ENCODE peak calls at places on chromosomes 12 and 14, in nine cellular contexts. One of them, this sample, is unnamed.

GRCh38 chr12:132887513-132888341 is at the start of gene CHFR:
- DNase-seq in thoracic aorta: peak
- DNase-seq in astrocyte: peak
- DNase-seq in K562: peak
- DNase-seq in upper lobe of right lung: peak
- DNase-seq in WERI-Rb-1: peak
- DNase-seq in GM23338: peak
- DNase-seq in left ventricle myocardium inferior: peak
- DNase-seq in stomach: peak
- DNase-seq in this sample: peak

GRCh38 chr12:71958056-71958455 is 19.4 kb downstream of the TPH2 start:
- DNase-seq in thoracic aorta: no peak
- DNase-seq in astrocyte: peak
- DNase-seq in K562: no peak
- DNase-seq in upper lobe of right lung: no peak
- DNase-seq in WERI-Rb-1: no peak
- DNase-seq in GM23338: no peak
- DNase-seq in left ventricle myocardium inferior: no peak
- DNase-seq in stomach: no peak
- DNase-seq in this sample: no peak

GRCh38 chr12:49893753-49894752 is 9.6 kb downstream of the FAIM2 start:
- DNase-seq in thoracic aorta: no peak
- DNase-seq in astrocyte: peak
- DNase-seq in K562: no peak
- DNase-seq in upper lobe of right lung: no peak
- DNase-seq in WERI-Rb-1: no peak
- DNase-seq in GM23338: no peak
- DNase-seq in left ventricle myocardium inferior: no peak
- DNase-seq in stomach: peak
- DNase-seq in this sample: peak

GRCh38 chr14:69055125-69055524 is 76.0 kb upstream of the ACTN1 start:
- DNase-seq in thoracic aorta: no peak
- DNase-seq in astrocyte: peak
- DNase-seq in K562: no peak
- DNase-seq in upper lobe of right lung: no peak
- DNase-seq in WERI-Rb-1: no peak
- DNase-seq in GM23338: no peak
- DNase-seq in left ventricle myocardium inferior: no peak
- DNase-seq in stomach: no peak
- DNase-seq in this sample: no peak

GRCh38 chr12:14954269-14954668 is 7.1 kb downstream of the ARHGDIB start:
- DNase-seq in thoracic aorta: no peak
- DNase-seq in astrocyte: no peak
- DNase-seq in K562: no peak
- DNase-seq in upper lobe of right lung: no peak
- DNase-seq in WERI-Rb-1: no peak
- DNase-seq in GM23338: no peak
- DNase-seq in left ventricle myocardium inferior: no peak
- DNase-seq in stomach: no peak
- DNase-seq in this sample: no peak

GRCh38 chr12:12079291-12079690 is 8.6 kb downstream of the BCL2L14 start:
- DNase-seq in thoracic aorta: no peak
- DNase-seq in astrocyte: peak
- DNase-seq in K562: no peak
- DNase-seq in upper lobe of right lung: peak
- DNase-seq in WERI-Rb-1: no peak
- DNase-seq in GM23338: no peak
- DNase-seq in left ventricle myocardium inferior: no peak
- DNase-seq in stomach: no peak
- DNase-seq in this sample: no peak

GRCh38 chr12:92339198-92339821 is 193.7 kb upstream of the BTG1 start:
- DNase-seq in thoracic aorta: no peak
- DNase-seq in astrocyte: no peak
- DNase-seq in K562: no peak
- DNase-seq in upper lobe of right lung: no peak
- DNase-seq in WERI-Rb-1: no peak
- DNase-seq in GM23338: no peak
- DNase-seq in left ventricle myocardium inferior: no peak
- DNase-seq in stomach: no peak
- DNase-seq in this sample: no peak

GRCh38 chr14:76412501-76412900 is 36.6 kb downstream of the ESRRB start:
- DNase-seq in thoracic aorta: no peak
- DNase-seq in astrocyte: no peak
- DNase-seq in K562: no peak
- DNase-seq in upper lobe of right lung: no peak
- DNase-seq in WERI-Rb-1: no peak
- DNase-seq in GM23338: no peak
- DNase-seq in left ventricle myocardium inferior: no peak
- DNase-seq in stomach: no peak
- DNase-seq in this sample: no peak

GRCh38 chr12:39006286-39006685 is 100.9 kb upstream of the CPNE8 start:
- DNase-seq in thoracic aorta: no peak
- DNase-seq in astrocyte: peak
- DNase-seq in K562: no peak
- DNase-seq in upper lobe of right lung: no peak
- DNase-seq in WERI-Rb-1: no peak
- DNase-seq in GM23338: no peak
- DNase-seq in left ventricle myocardium inferior: no peak
- DNase-seq in stomach: no peak
- DNase-seq in this sample: no peak

GRCh38 chr14:89442280-89442679 is 25.2 kb upstream of the FOXN3 start:
- DNase-seq in thoracic aorta: no peak
- DNase-seq in astrocyte: no peak
- DNase-seq in K562: no peak
- DNase-seq in upper lobe of right lung: no peak
- DNase-seq in WERI-Rb-1: no peak
- DNase-seq in GM23338: no peak
- DNase-seq in left ventricle myocardium inferior: no peak
- DNase-seq in stomach: no peak
- DNase-seq in this sample: peak

GRCh38 chr12:110822821-110823415 is 23.9 kb upstream of the CCDC63 start:
- DNase-seq in thoracic aorta: no peak
- DNase-seq in astrocyte: no peak
- DNase-seq in K562: no peak
- DNase-seq in upper lobe of right lung: no peak
- DNase-seq in WERI-Rb-1: no peak
- DNase-seq in GM23338: no peak
- DNase-seq in left ventricle myocardium inferior: no peak
- DNase-seq in stomach: no peak
- DNase-seq in this sample: no peak

GRCh38 chr12:6769003-6769389 is 2.8 kb downstream of the PTMS start:
- DNase-seq in thoracic aorta: no peak
- DNase-seq in astrocyte: peak
- DNase-seq in K562: no peak
- DNase-seq in upper lobe of right lung: no peak
- DNase-seq in WERI-Rb-1: peak
- DNase-seq in GM23338: peak
- DNase-seq in left ventricle myocardium inferior: peak
- DNase-seq in stomach: no peak
- DNase-seq in this sample: peak

GRCh38 chr14:58866386-58866785 is 228.6 kb downstream of the DACT1 start:
- DNase-seq in thoracic aorta: no peak
- DNase-seq in astrocyte: no peak
- DNase-seq in K562: no peak
- DNase-seq in upper lobe of right lung: no peak
- DNase-seq in WERI-Rb-1: no peak
- DNase-seq in GM23338: no peak
- DNase-seq in left ventricle myocardium inferior: no peak
- DNase-seq in stomach: no peak
- DNase-seq in this sample: no peak

GRCh38 chr14:58862421-58862820 is 224.7 kb downstream of the DACT1 start:
- DNase-seq in thoracic aorta: no peak
- DNase-seq in astrocyte: no peak
- DNase-seq in K562: no peak
- DNase-seq in upper lobe of right lung: no peak
- DNase-seq in WERI-Rb-1: no peak
- DNase-seq in GM23338: no peak
- DNase-seq in left ventricle myocardium inferior: no peak
- DNase-seq in stomach: no peak
- DNase-seq in this sample: no peak

GRCh38 chr14:58863576-58864345 is 226.0 kb downstream of the DACT1 start:
- DNase-seq in thoracic aorta: no peak
- DNase-seq in astrocyte: no peak
- DNase-seq in K562: no peak
- DNase-seq in upper lobe of right lung: no peak
- DNase-seq in WERI-Rb-1: peak
- DNase-seq in GM23338: no peak
- DNase-seq in left ventricle myocardium inferior: no peak
- DNase-seq in stomach: no peak
- DNase-seq in this sample: no peak

GRCh38 chr14:58864751-58865519 is 227.2 kb downstream of the DACT1 start:
- DNase-seq in thoracic aorta: no peak
- DNase-seq in astrocyte: peak
- DNase-seq in K562: no peak
- DNase-seq in upper lobe of right lung: no peak
- DNase-seq in WERI-Rb-1: peak
- DNase-seq in GM23338: no peak
- DNase-seq in left ventricle myocardium inferior: no peak
- DNase-seq in stomach: no peak
- DNase-seq in this sample: no peak

DNA sequence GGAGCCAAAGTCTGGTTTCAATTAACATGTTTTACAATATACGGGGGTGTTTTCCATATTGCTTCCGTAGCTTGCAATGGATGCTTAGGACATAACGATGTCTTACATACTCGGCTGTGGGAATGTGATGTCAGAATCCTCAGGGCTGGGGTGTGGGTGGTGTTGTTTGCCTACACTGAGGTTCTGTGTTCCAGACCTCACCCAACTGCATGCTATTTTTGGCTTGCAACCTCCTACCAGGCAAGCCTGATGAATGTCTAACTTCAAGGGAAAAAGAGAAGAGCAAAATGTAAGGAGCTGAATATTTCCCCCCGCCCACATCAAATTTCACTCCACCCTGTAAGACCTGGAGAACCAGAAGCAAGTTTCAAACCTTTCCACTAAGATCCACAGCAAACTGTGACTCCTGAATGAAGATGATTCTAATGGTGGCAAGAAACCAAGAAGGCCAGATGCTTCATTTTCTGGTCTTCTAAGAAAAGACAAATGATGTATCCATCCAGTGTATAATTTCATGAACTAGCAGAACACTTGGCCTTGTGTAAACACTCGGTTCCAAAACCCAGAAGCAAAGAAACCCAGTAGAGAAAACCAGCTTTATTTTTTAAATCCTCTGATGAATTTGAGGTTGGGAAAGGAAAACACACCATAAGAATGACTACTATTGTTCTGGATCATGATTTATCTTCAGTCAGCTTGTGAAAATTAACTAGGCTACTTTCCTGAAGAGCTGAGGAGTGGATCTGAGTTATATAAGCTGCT is 227.9 kb downstream of the DACT1 start:
- DNase-seq in thoracic aorta: no peak
- DNase-seq in astrocyte: peak
- DNase-seq in K562: no peak
- DNase-seq in upper lobe of right lung: no peak
- DNase-seq in WERI-Rb-1: no peak
- DNase-seq in GM23338: no peak
- DNase-seq in left ventricle myocardium inferior: no peak
- DNase-seq in stomach: no peak
- DNase-seq in this sample: no peak
- TF ChIP-seq CTCF in thoracic aorta: no peak
- TF ChIP-seq CTCF in astrocyte: no peak
- TF ChIP-seq CTCF in K562: no peak
- TF ChIP-seq CTCF in upper lobe of right lung: no peak
- TF ChIP-seq CTCF in WERI-Rb-1: no peak
- TF ChIP-seq CTCF in GM23338: no peak
- TF ChIP-seq CTCF in left ventricle myocardium inferior: no peak
- TF ChIP-seq CTCF in stomach: no peak
- TF ChIP-seq CTCF in this sample: no peak

GRCh38 chr12:26011099-26011498 is 52.6 kb downstream of the RASSF8 start:
- DNase-seq in thoracic aorta: no peak
- DNase-seq in astrocyte: peak
- DNase-seq in K562: no peak
- DNase-seq in upper lobe of right lung: no peak
- DNase-seq in WERI-Rb-1: no peak
- DNase-seq in GM23338: no peak
- DNase-seq in left ventricle myocardium inferior: no peak
- DNase-seq in stomach: no peak
- DNase-seq in this sample: peak
- H3K4me3 ChIP-seq in thoracic aorta: no peak
- H3K4me3 ChIP-seq in astrocyte: no peak
- H3K4me3 ChIP-seq in K562: no peak
- H3K4me3 ChIP-seq in upper lobe of right lung: no peak
- H3K4me3 ChIP-seq in WERI-Rb-1: no peak
- H3K4me3 ChIP-seq in GM23338: no peak
- H3K4me3 ChIP-seq in left ventricle myocardium inferior: no peak
- H3K4me3 ChIP-seq in stomach: no peak
- H3K4me3 ChIP-seq in this sample: no peak

GRCh38 chr12:52146822-52147366 is 44.9 kb downstream of the KRT80 start:
- DNase-seq in thoracic aorta: no peak
- DNase-seq in astrocyte: no peak
- DNase-seq in K562: no peak
- DNase-seq in upper lobe of right lung: no peak
- DNase-seq in WERI-Rb-1: no peak
- DNase-seq in GM23338: no peak
- DNase-seq in left ventricle myocardium inferior: no peak
- DNase-seq in stomach: no peak
- DNase-seq in this sample: no peak
- H3K27ac ChIP-seq in thoracic aorta: peak
- H3K27ac ChIP-seq in astrocyte: peak
- H3K27ac ChIP-seq in K562: no peak
- H3K27ac ChIP-seq in upper lobe of right lung: peak
- H3K27ac ChIP-seq in WERI-Rb-1: no peak
- H3K27ac ChIP-seq in GM23338: no peak
- H3K27ac ChIP-seq in left ventricle myocardium inferior: peak
- H3K27ac ChIP-seq in stomach: peak
- H3K27ac ChIP-seq in this sample: peak

GRCh38 chr14:96103075-96103474 is 63.9 kb downstream of the C14orf132 start:
- DNase-seq in thoracic aorta: no peak
- DNase-seq in astrocyte: no peak
- DNase-seq in K562: no peak
- DNase-seq in upper lobe of right lung: no peak
- DNase-seq in WERI-Rb-1: no peak
- DNase-seq in GM23338: no peak
- DNase-seq in left ventricle myocardium inferior: no peak
- DNase-seq in stomach: no peak
- DNase-seq in this sample: no peak

GRCh38 chr14:96104469-96105057 is 65.4 kb downstream of the C14orf132 start:
- DNase-seq in thoracic aorta: peak
- DNase-seq in astrocyte: peak
- DNase-seq in K562: no peak
- DNase-seq in upper lobe of right lung: peak
- DNase-seq in WERI-Rb-1: peak
- DNase-seq in GM23338: no peak
- DNase-seq in left ventricle myocardium inferior: peak
- DNase-seq in stomach: peak
- DNase-seq in this sample: peak

GRCh38 chr14:96103560-96104460 is 64.6 kb downstream of the C14orf132 start:
- DNase-seq in thoracic aorta: no peak
- DNase-seq in astrocyte: no peak
- DNase-seq in K562: no peak
- DNase-seq in upper lobe of right lung: no peak
- DNase-seq in WERI-Rb-1: no peak
- DNase-seq in GM23338: no peak
- DNase-seq in left ventricle myocardium inferior: no peak
- DNase-seq in stomach: no peak
- DNase-seq in this sample: no peak

GRCh38 chr14:96100171-96101064 is 61.3 kb downstream of the C14orf132 start:
- DNase-seq in thoracic aorta: no peak
- DNase-seq in astrocyte: peak
- DNase-seq in K562: peak
- DNase-seq in upper lobe of right lung: peak
- DNase-seq in WERI-Rb-1: peak
- DNase-seq in GM23338: peak
- DNase-seq in left ventricle myocardium inferior: peak
- DNase-seq in stomach: peak
- DNase-seq in this sample: peak

GRCh38 chr14:96102071-96102856 is 63.1 kb downstream of the C14orf132 start:
- DNase-seq in thoracic aorta: no peak
- DNase-seq in astrocyte: no peak
- DNase-seq in K562: no peak
- DNase-seq in upper lobe of right lung: no peak
- DNase-seq in WERI-Rb-1: no peak
- DNase-seq in GM23338: no peak
- DNase-seq in left ventricle myocardium inferior: no peak
- DNase-seq in stomach: no peak
- DNase-seq in this sample: no peak
- TF ChIP-seq CTCF in thoracic aorta: no peak
- TF ChIP-seq CTCF in astrocyte: no peak
- TF ChIP-seq CTCF in K562: no peak
- TF ChIP-seq CTCF in upper lobe of right lung: no peak
- TF ChIP-seq CTCF in WERI-Rb-1: no peak
- TF ChIP-seq CTCF in GM23338: no peak
- TF ChIP-seq CTCF in left ventricle myocardium inferior: no peak
- TF ChIP-seq CTCF in stomach: no peak
- TF ChIP-seq CTCF in this sample: no peak